ENCODE peak calls at places on chromosome 9, in nine cellular contexts. H is Right ventricle myocardium superior; G is naive thymus-derived CD8-positive, alpha-beta T cell; U is stimulated activated CD8-positive, alpha-beta memory T cell treated with anti-CD3 and anti-CD28 coated beads, Interleukin-7, amount 100 ng/mL, for 4 hours; Z is DMS153; T is activated gamma-delta T cell treated with Interleukin-2 at 50 U/mL for 16 hours; W is small intestine; D is GM19239; M is AML-193. K is an unnamed sample.

GRCh38 chr9:89363311-89363670 is 45.0 kb downstream of the SECISBP2 start:
- DNase-seq in H (no peak), G (no peak), U (no peak), Z (no peak), T (no peak), W (no peak), D (no peak), M (no peak), K (no peak)

GRCh38 chr9:109082091-109082620 is 37.6 kb downstream of the TMEM245 start:
- DNase-seq in H (no peak), G (no peak), U (no peak), Z (no peak), T (no peak), W (no peak), D (no peak), M (no peak), K (no peak)

GRCh38 chr9:89528540-89528939 is 30.6 kb upstream of the SEMA4D start:
- DNase-seq in H (no peak), G (no peak), U (no peak), Z (peak), T (no peak), W (peak), D (no peak), M (no peak), K (no peak)

GRCh38 chr9:133716564-133717112 is 21.5 kb downstream of the SARDH start:
- DNase-seq in H (peak), G (no peak), U (no peak), Z (no peak), T (no peak), W (no peak), D (no peak), M (no peak), K (no peak)

GRCh38 chr9:123742009-123742767 is 187.7 kb downstream of the DENND1A start:
- DNase-seq in H (peak), G (no peak), U (no peak), Z (peak), T (no peak), W (no peak), D (no peak), M (no peak), K (no peak)

GRCh38 chr9:137387891-137388560 is 34.9 kb downstream of the EXD3 start:
- DNase-seq in H (no peak), G (no peak), U (no peak), Z (no peak), T (no peak), W (no peak), D (no peak), M (no peak), K (no peak)

GRCh38 chr9:21505425-21506179 is 23.5 kb upstream of the IFNE start:
- DNase-seq in H (no peak), G (no peak), U (no peak), Z (no peak), T (no peak), W (no peak), D (no peak), M (no peak), K (no peak)

GRCh38 chr9:89597711-89598707 is 6.8 kb upstream of the GADD45G start:
- DNase-seq in H (no peak), G (no peak), U (no peak), Z (peak), T (peak), W (peak), D (no peak), M (peak), K (peak)

GRCh38 chr9:16744386-16744785 is 126.1 kb downstream of the BNC2 start:
- DNase-seq in H (no peak), G (no peak), U (no peak), Z (no peak), T (no peak), W (no peak), D (no peak), M (no peak), K (no peak)

GRCh38 chr9:108219664-108220063 is 636.1 kb downstream of the ACTL7B start:
- DNase-seq in H (no peak), G (no peak), U (no peak), Z (no peak), T (no peak), W (peak), D (no peak), M (no peak), K (no peak)

GRCh38 chr9:87674565-87675299 is 51.2 kb upstream of the CTSL start:
- DNase-seq in H (no peak), G (no peak), U (no peak), Z (no peak), T (no peak), W (peak), D (no peak), M (no peak), K (no peak)

GRCh38 chr9:135126480-135127187 is 39.2 kb downstream of the OLFM1 start:
- DNase-seq in H (no peak), G (no peak), U (no peak), Z (peak), T (no peak), W (no peak), D (no peak), M (no peak), K (no peak)

GRCh38 chr9:137304383-137305059 is 2.5 kb upstream of the NRARP start:
- DNase-seq in H (peak), G (no peak), U (no peak), Z (peak), T (no peak), W (no peak), D (no peak), M (no peak), K (no peak)

GRCh38 chr9:26334709-26335108 is 557.9 kb downstream of the CAAP1 start:
- DNase-seq in H (no peak), G (no peak), U (no peak), Z (no peak), T (no peak), W (no peak), D (no peak), M (no peak), K (no peak)

GRCh38 chr9:34463098-34463900 is 4.7 kb downstream of the DNAI1 start:
- DNase-seq in H (no peak), G (no peak), U (no peak), Z (no peak), T (no peak), W (no peak), D (no peak), M (no peak), K (no peak)

GRCh38 chr9:70093944-70094343 is 50.3 kb downstream of the MAMDC2 start:
- DNase-seq in H (no peak), G (no peak), U (no peak), Z (peak), T (no peak), W (no peak), D (no peak), M (no peak), K (no peak)

GRCh38 chr9:16154570-16155078 is 601.8 kb downstream of the CCDC171 start:
- DNase-seq in H (peak), G (peak), U (peak), Z (peak), T (no peak), W (peak), D (no peak), M (no peak), K (peak)

GRCh38 chr9:4167728-4168127 is 132.1 kb downstream of the GLIS3 start:
- DNase-seq in H (no peak), G (no peak), U (no peak), Z (no peak), T (no peak), W (no peak), D (no peak), M (no peak), K (no peak)

GRCh38 chr9:137255448-137256114 is 454 bp downstream of the NELFB start:
- DNase-seq in H (no peak), G (no peak), U (no peak), Z (no peak), T (peak), W (no peak), D (peak), M (peak), K (peak)